ENCODE peak calls at places on chromosomes 11 and 22, in ten cellular contexts. D, B, Z, S, T, N, L, Y, X and W are unnamed samples.

GRCh38 chr11:112548641-112549040 is 288.0 kb upstream of the PLET1 start:
- DNase-seq in B (no peak), Y (no peak), T (no peak), N (no peak), X (no peak), Z (no peak), L (no peak), D (no peak), S (no peak), W (no peak)

GRCh38 chr11:75279273-75279672 is 38.7 kb downstream of the TPBGL start:
- DNase-seq in S (peak), D (no peak), T (no peak), Z (no peak), B (no peak), N (no peak), X (no peak), Y (no peak), L (no peak), W (no peak)

GRCh38 chr11:112509300-112509699 is 248.6 kb upstream of the PLET1 start:
- DNase-seq in Z (no peak), N (no peak), Y (no peak), T (no peak), L (no peak), X (no peak), D (no peak), S (no peak), B (no peak), W (no peak)

GRCh38 chr22:35343664-35344550 is 37.0 kb upstream of the HMOX1 start:
- DNase-seq in D (no peak), S (no peak), B (no peak), T (no peak), N (no peak), Y (no peak), X (no peak), Z (no peak), L (no peak), W (no peak)

GRCh38 chr22:21641417-21641794 is 696 bp upstream of the SDF2L1 start:
- DNase-seq in X (no peak), Y (no peak), T (peak), N (no peak), S (no peak), B (no peak), D (peak), Z (peak), L (no peak), W (peak)

GRCh38 chr11:71358963-71359567 is 89.1 kb downstream of the DHCR7 start:
- DNase-seq in D (no peak), T (no peak), Z (no peak), S (no peak), X (no peak), Y (no peak), N (no peak), L (no peak), B (no peak), W (no peak)

GRCh38 chr11:35954205-35954604 is 10.3 kb downstream of the LDLRAD3 start:
- DNase-seq in X (no peak), N (no peak), S (no peak), Y (no peak), L (no peak), D (no peak), B (no peak), Z (no peak), T (no peak), W (no peak)

GRCh38 chr22:28034145-28034759 is 115.2 kb upstream of the PITPNB start:
- DNase-seq in T (no peak), Y (no peak), S (peak), Z (no peak), B (no peak), N (no peak), D (no peak), L (peak), X (no peak), W (no peak)

GRCh38 chr11:1219446-1219835 is 3.4 kb upstream of the MUC5B start:
- DNase-seq in N (no peak), X (no peak), D (no peak), Z (no peak), T (no peak), L (no peak), B (no peak), S (no peak), Y (no peak), W (no peak)

GRCh38 chr11:36600155-36600554 is 2.1 kb upstream of the RAG2 start:
- DNase-seq in B (no peak), Y (no peak), N (no peak), L (no peak), T (no peak), D (no peak), S (no peak), Z (no peak), X (no peak), W (no peak)

GRCh38 chr11:97259884-97260283 is 870.1 kb downstream of the JRKL start:
- DNase-seq in L (no peak), Y (no peak), D (no peak), T (no peak), S (no peak), Z (no peak), X (no peak), B (no peak), N (no peak), W (no peak)

GRCh38 chr22:43150731-43151206 is 590 bp upstream of the TSPO start:
- DNase-seq in D (no peak), Z (peak), X (no peak), N (no peak), Y (no peak), S (no peak), B (no peak), T (no peak), L (no peak), W (no peak)

GRCh38 chr11:9253086-9253485 is 12.1 kb downstream of the DENND5A start:
- DNase-seq in Z (peak), L (no peak), D (no peak), X (no peak), N (no peak), Y (no peak), B (no peak), S (no peak), T (no peak), W (no peak)

GRCh38 chr11:66124564-66124963 is 54.5 kb downstream of the PACS1 start:
- DNase-seq in X (no peak), B (no peak), Z (peak), L (no peak), T (peak), S (no peak), N (no peak), D (no peak), Y (no peak), W (no peak)

GRCh38 chr11:122271747-122272146 is 155.7 kb upstream of the BLID start:
- DNase-seq in T (no peak), Y (no peak), L (no peak), D (no peak), X (no peak), S (no peak), B (no peak), N (no peak), Z (no peak), W (no peak)

GRCh38 chr11:88398372-88399140 is 61.0 kb upstream of the CTSC start:
- DNase-seq in D (no peak), L (no peak), B (no peak), Y (peak), N (no peak), X (no peak), T (peak), S (no peak), Z (peak), W (no peak)

GRCh38 chr22:25137577-25138525 is 61.8 kb upstream of the CRYBB3 start:
- DNase-seq in B (no peak), T (no peak), X (no peak), N (peak), S (no peak), Z (no peak), L (no peak), Y (no peak), D (no peak), W (no peak)

GRCh38 chr22:40058265-40058664 is 63.5 kb downstream of the FAM83F start:
- DNase-seq in Y (no peak), Z (no peak), N (no peak), D (no peak), B (no peak), L (no peak), S (no peak), T (no peak), X (no peak), W (no peak)

GRCh38 chr11:75639752-75640151 is 29.1 kb downstream of the MAP6 start:
- DNase-seq in B (no peak), X (peak), S (no peak), Y (peak), N (no peak), L (no peak), T (peak), Z (peak), D (peak), W (peak)

GRCh38 chr11:59400461-59401261 is 25.6 kb downstream of the OR5A2 start:
- DNase-seq in L (no peak), S (no peak), Z (no peak), B (no peak), N (no peak), D (no peak), X (no peak), Y (no peak), T (no peak), W (no peak)

GRCh38 chr11:84645988-84646689 is 981.0 kb downstream of the DLG2 start:
- DNase-seq in T (no peak), N (no peak), Y (no peak), S (no peak), B (no peak), Z (no peak), D (no peak), X (no peak), L (no peak), W (no peak)

GRCh38 chr22:28799834-28800307 is 498 bp downstream of the XBP1 start:
- DNase-seq in S (peak), L (no peak), T (peak), B (no peak), N (peak), Z (peak), Y (peak), D (peak), X (peak), W (peak)

GRCh38 chr22:28741200-28741757 is 341 bp downstream of the CHEK2 start:
- DNase-seq in D (no peak), N (no peak), Y (no peak), T (no peak), S (no peak), L (no peak), Z (no peak), B (no peak), X (no peak), W (no peak)

GRCh38 chr11:44823920-44824704 is 97.3 kb downstream of the TSPAN18 start:
- DNase-seq in T (peak), B (no peak), Y (no peak), X (no peak), Z (no peak), S (no peak), N (no peak), D (no peak), L (no peak), W (no peak)

GRCh38 chr11:17531818-17532131 is 12.4 kb downstream of the USH1C start:
- DNase-seq in X (no peak), N (no peak), Z (peak), L (no peak), S (no peak), Y (peak), D (peak), T (peak), B (no peak), W (no peak)

GRCh38 chr22:40400173-40400572 is 29.8 kb downstream of the SGSM3 start:
- DNase-seq in T (no peak), S (no peak), Y (no peak), B (no peak), X (no peak), N (peak), D (no peak), Z (no peak), L (no peak), W (no peak)

GRCh38 chr11:36233226-36233625 is 56.0 kb downstream of the COMMD9 start:
- DNase-seq in N (no peak), Y (peak), T (peak), B (no peak), D (no peak), X (no peak), L (no peak), S (no peak), Z (no peak), W (no peak)

GRCh38 chr11:134342572-134343340 is 11.0 kb downstream of the GLB1L2 start:
- DNase-seq in D (no peak), Y (no peak), X (peak), L (peak), Z (no peak), B (no peak), N (no peak), S (no peak), T (no peak), W (no peak)

GRCh38 chr22:17782158-17782557 is 7.9 kb upstream of the BID start:
- DNase-seq in Y (no peak), Z (no peak), S (no peak), N (no peak), L (no peak), X (no peak), T (no peak), D (no peak), B (no peak), W (no peak)

GRCh38 chr22:30694638-30695350 is at the start of gene OSBP2:
- DNase-seq in X (no peak), T (peak), D (peak), L (no peak), Y (no peak), N (no peak), B (no peak), S (no peak), Z (peak), W (peak)

GRCh38 chr11:73622920-73623593 is 23.3 kb upstream of the PLEKHB1 start:
- DNase-seq in D (no peak), T (peak), N (no peak), Z (peak), Y (no peak), X (no peak), B (no peak), L (no peak), S (no peak), W (no peak)

GRCh38 chr11:34926831-34927132 is 10.4 kb downstream of the PDHX start:
- DNase-seq in S (no peak), D (no peak), L (no peak), T (peak), Y (no peak), X (no peak), Z (peak), B (no peak), N (no peak), W (no peak)

GRCh38 chr11:102760355-102761035 is 19.9 kb downstream of the MMP10 start:
- DNase-seq in T (peak), X (no peak), Y (peak), S (no peak), B (no peak), D (no peak), Z (peak), N (no peak), L (no peak), W (no peak)

GRCh38 chr11:78331711-78332110 is 85.9 kb downstream of the GAB2 start:
- DNase-seq in T (no peak), L (no peak), Y (no peak), S (no peak), Z (no peak), D (peak), B (no peak), N (no peak), X (no peak), W (peak)

GRCh38 chr11:17275376-17276235 is 933 bp upstream of the NUCB2 start:
- DNase-seq in Y (no peak), S (no peak), Z (peak), N (peak), D (no peak), B (no peak), X (no peak), L (no peak), T (no peak), W (no peak)

GRCh38 chr11:26571861-26572654 is at the start of gene MUC15:
- DNase-seq in N (no peak), D (no peak), Z (no peak), S (no peak), Y (no peak), B (no peak), X (no peak), T (no peak), L (no peak), W (no peak)

GRCh38 chr11:133520707-133521106 is 11.6 kb downstream of the OPCML start:
- DNase-seq in B (no peak), Z (no peak), S (no peak), L (no peak), Y (no peak), N (no peak), T (no peak), X (peak), D (no peak), W (no peak)

GRCh38 chr11:9613830-9614762 is 40.6 kb downstream of the WEE1 start:
- DNase-seq in Z (peak), X (peak), T (peak), S (peak), L (no peak), B (peak), D (peak), N (peak), Y (peak), W (peak)

GRCh38 chr11:118883004-118883367 is 706 bp upstream of the CXCR5 start:
- DNase-seq in S (no peak), D (no peak), L (no peak), T (no peak), N (no peak), Y (no peak), X (no peak), Z (no peak), B (no peak), W (no peak)
- H3K27ac ChIP-seq in S (peak), D (no peak), L (no peak), T (no peak), N (peak), Y (no peak), X (no peak), Z (no peak), B (peak), W (no peak)

DNA sequence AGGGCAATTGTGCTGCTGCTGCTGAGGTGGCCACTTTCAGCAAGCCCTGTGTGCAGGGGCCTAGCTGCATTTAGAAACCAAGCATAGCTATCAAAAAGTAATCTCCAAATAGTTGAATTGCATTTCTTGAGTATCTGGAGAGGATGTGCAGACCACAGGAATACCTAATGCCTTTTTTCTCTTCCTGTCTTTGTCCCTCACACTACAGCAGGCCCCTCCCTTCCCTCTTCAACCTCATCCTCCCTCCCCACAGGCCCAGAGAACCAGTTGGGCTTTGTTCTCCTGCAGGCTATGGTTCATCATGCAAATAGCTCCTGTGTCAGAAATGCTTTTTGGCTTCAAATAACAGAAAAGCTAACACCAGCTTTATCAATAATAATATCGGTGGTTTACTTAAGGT is 47.7 kb downstream of the DKK3 start:
- DNase-seq in N (no peak), T (no peak), X (no peak), D (no peak), Y (no peak), S (no peak), Z (no peak), L (no peak), B (no peak), W (no peak)
- H3K27ac ChIP-seq in N (no peak), T (peak), X (no peak), D (peak), Y (no peak), S (no peak), Z (no peak), L (no peak), B (no peak), W (no peak)

GRCh38 chr22:37953437-37954179 is at the start of the genes C22orf23 and POLR2F:
- DNase-seq in N (peak), X (peak), S (peak), Y (peak), B (peak), Z (peak), L (peak), D (peak), T (peak), W (peak)

GRCh38 chr22:37957232-37957631 is 3.7 kb downstream of the POLR2F start:
- DNase-seq in N (no peak), Y (no peak), D (no peak), X (no peak), B (no peak), Z (no peak), L (no peak), T (no peak), S (no peak), W (no peak)

GRCh38 chr22:37951305-37951704 is 2.1 kb downstream of the C22orf23 start:
- DNase-seq in D (no peak), L (no peak), B (no peak), N (no peak), Z (peak), Y (no peak), X (no peak), T (no peak), S (no peak), W (no peak)

DNA sequence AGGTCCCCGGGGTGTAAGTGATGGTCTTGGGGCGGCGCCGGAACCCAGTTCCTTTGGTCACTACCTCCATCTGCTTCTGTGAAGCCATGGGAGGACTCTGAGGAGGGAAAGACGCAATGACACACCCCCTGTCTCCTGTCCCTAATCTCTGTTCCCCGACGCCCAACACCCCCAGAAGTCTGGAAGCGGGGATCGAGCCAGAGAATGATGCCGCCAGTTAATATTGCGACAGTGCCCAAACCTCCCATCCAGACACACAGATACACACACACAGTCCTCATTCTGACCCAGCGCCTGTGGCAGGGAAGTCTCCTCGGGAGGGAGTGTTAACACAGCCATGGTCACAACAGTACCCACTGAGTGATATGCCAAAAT is 352 bp downstream of the C22orf23 start:
- DNase-seq in D (no peak), B (no peak), T (no peak), Z (peak), N (no peak), L (no peak), X (peak), S (no peak), Y (no peak), W (no peak)
- H3K27ac ChIP-seq in D (no peak), B (no peak), T (no peak), Z (peak), N (no peak), L (peak), X (peak), S (no peak), Y (peak), W (peak)

GRCh38 chr11:13917269-13917668 is 45.3 kb upstream of the SPON1 start:
- DNase-seq in S (no peak), T (no peak), N (no peak), X (no peak), B (no peak), L (no peak), Z (no peak), Y (no peak), D (no peak), W (no peak)
- H3K27ac ChIP-seq in S (no peak), T (no peak), N (no peak), X (no peak), B (no peak), L (no peak), Z (no peak), Y (no peak), D (no peak), W (no peak)

GRCh38 chr11:19431059-19431398 is 190.3 kb upstream of the E2F8 start:
- DNase-seq in D (no peak), X (no peak), Z (no peak), Y (no peak), S (no peak), B (no peak), T (no peak), L (no peak), N (peak), W (no peak)

GRCh38 chr11:19435306-19435989 is 194.7 kb upstream of the E2F8 start:
- DNase-seq in X (no peak), L (no peak), Z (no peak), S (no peak), Y (no peak), N (no peak), B (no peak), D (no peak), T (no peak), W (no peak)

GRCh38 chr11:19432370-19433163 is 191.8 kb upstream of the E2F8 start:
- DNase-seq in X (no peak), T (peak), S (no peak), L (no peak), N (peak), B (no peak), Z (peak), Y (peak), D (no peak), W (no peak)

GRCh38 chr11:19433367-19433766 is 192.6 kb upstream of the E2F8 start:
- DNase-seq in B (no peak), Y (no peak), N (peak), Z (no peak), S (no peak), X (no peak), T (no peak), L (no peak), D (no peak), W (no peak)

GRCh38 chr11:19433791-19434190 is 193.0 kb upstream of the E2F8 start:
- DNase-seq in X (no peak), L (no peak), B (no peak), T (no peak), S (no peak), Z (no peak), Y (no peak), D (no peak), N (peak), W (no peak)
- H3K27ac ChIP-seq in X (no peak), L (no peak), B (no peak), T (no peak), S (no peak), Z (no peak), Y (no peak), D (no peak), N (peak), W (no peak)

GRCh38 chr11:110093407-110094297 is 460 bp downstream of the ZC3H12C start:
- DNase-seq in D (peak), S (peak), Y (peak), N (no peak), X (peak), T (peak), B (no peak), L (no peak), Z (peak), W (peak)
- H3K27ac ChIP-seq in D (peak), S (peak), Y (peak), N (no peak), X (peak), T (peak), B (no peak), L (peak), Z (peak), W (peak)

GRCh38 chr22:49364398-49364797 is 463.3 kb downstream of the BRD1 start:
- DNase-seq in T (no peak), L (peak), Y (no peak), N (no peak), S (peak), X (no peak), Z (no peak), B (no peak), D (no peak), W (no peak)
- H3K27ac ChIP-seq in T (no peak), L (no peak), Y (no peak), N (no peak), S (no peak), X (no peak), Z (no peak), B (no peak), D (no peak), W (no peak)